ENCODE peak calls at places on chromosomes 5 and 9, in six cellular contexts. K, T, U, Q, W and G are unnamed samples.

GRCh38 chr5:52786937-52787599 is 648 bp upstream of the ITGA1 start:
- DNase-seq in U (no peak), W (no peak), T (peak; percentile 19), K (no peak), Q (peak; percentile 28), G (peak; percentile 51)

GRCh38 chr9:72476100-72476499 is 45.3 kb upstream of the TMC1 start:
- DNase-seq in T (no peak), W (no peak), U (no peak), Q (no peak), K (no peak), G (no peak)

GRCh38 chr5:59257488-59258400 is 635.8 kb downstream of the PDE4D start:
- DNase-seq in W (no peak), K (no peak), Q (no peak), T (no peak), U (no peak), G (no peak)

GRCh38 chr5:179766021-179766725 is 27.6 kb upstream of the LTC4S start:
- DNase-seq in U (no peak), W (no peak), T (peak; percentile 72), Q (no peak), K (no peak), G (no peak)

GRCh38 chr9:114428466-114428865 is 40.7 kb upstream of the AKNA start:
- DNase-seq in T (no peak), Q (peak; percentile 49), K (no peak), U (no peak), W (no peak), G (no peak)

GRCh38 chr9:80995759-80996158 is 693.6 kb downstream of the TLE1 start:
- DNase-seq in T (peak; percentile 47), Q (no peak), U (no peak), K (no peak), W (peak; percentile 21), G (no peak)

GRCh38 chr9:99637640-99638039 is 184.0 kb upstream of the NR4A3 start:
- DNase-seq in Q (no peak), K (no peak), W (no peak), T (no peak), U (no peak), G (no peak)

GRCh38 chr5:31671339-31671741 is 32.4 kb downstream of the PDZD2 start:
- DNase-seq in U (no peak), Q (peak; percentile 52), K (no peak), W (no peak), T (no peak), G (no peak)

GRCh38 chr5:131279209-131279608 is 15.4 kb downstream of the CDC42SE2 start:
- DNase-seq in Q (no peak), K (no peak), T (no peak), W (no peak), U (no peak), G (no peak)

GRCh38 chr5:80191991-80192398 is 63.9 kb downstream of the SERINC5 start:
- DNase-seq in U (no peak), T (no peak), W (no peak), Q (peak; percentile 74), K (no peak), G (peak; percentile 73)

GRCh38 chr5:82793808-82794419 is 283.3 kb downstream of the TMEM167A start:
- DNase-seq in K (no peak), U (peak; percentile 11), Q (no peak), T (peak; percentile 50), W (no peak), G (peak; percentile 60)

GRCh38 chr5:181223729-181224389 is 778 bp downstream of the TRIM41 start:
- DNase-seq in Q (no peak), K (no peak), W (no peak), T (no peak), U (no peak), G (peak; percentile 78)

GRCh38 chr5:59346987-59347386 is 546.5 kb downstream of the PDE4D start:
- DNase-seq in K (no peak), U (no peak), T (no peak), W (no peak), Q (no peak), G (no peak)

GRCh38 chr5:129771058-129771838 is 23.4 kb downstream of the MINAR2 start:
- DNase-seq in T (peak; percentile 64), U (peak; percentile 35), Q (peak; percentile 69), W (peak; percentile 5), K (peak; percentile 23), G (peak; percentile 65)

GRCh38 chr9:30622551-30622950 is 1761.9 kb upstream of the ACO1 start:
- DNase-seq in W (no peak), K (no peak), U (no peak), Q (no peak), T (no peak), G (no peak)

GRCh38 chr5:79062431-79062830 is 7.0 kb downstream of the DMGDH start:
- DNase-seq in W (no peak), U (no peak), T (no peak), Q (no peak), K (no peak), G (no peak)

GRCh38 chr9:137252555-137253506 is 1.7 kb downstream of the STPG3 start:
- DNase-seq in U (no peak), Q (no peak), T (no peak), K (no peak), W (no peak), G (no peak)

GRCh38 chr9:107870221-107870620 is 380.7 kb upstream of the KLF4 start:
- DNase-seq in W (no peak), Q (no peak), K (no peak), U (no peak), T (no peak), G (no peak)

GRCh38 chr5:61026004-61026403 is 81.0 kb downstream of the NDUFAF2 start:
- DNase-seq in Q (no peak), K (no peak), T (no peak), U (no peak), W (no peak), G (no peak)

GRCh38 chr5:160930361-160930760 is 78.3 kb upstream of the ATP10B start:
- DNase-seq in Q (no peak), T (no peak), W (no peak), U (no peak), K (no peak), G (no peak)

GRCh38 chr5:154286557-154286956 is 96.0 kb downstream of the GALNT10 start:
- DNase-seq in K (no peak), T (no peak), W (no peak), Q (no peak), U (no peak), G (no peak)

GRCh38 chr5:34684281-34684979 is 28.3 kb downstream of the RAI14 start:
- DNase-seq in K (no peak), W (no peak), T (peak; percentile 45), U (peak; percentile 23), Q (no peak), G (no peak)

GRCh38 chr5:137733011-137733410 is 2.9 kb downstream of the KLHL3 start:
- DNase-seq in W (no peak), U (no peak), K (no peak), Q (no peak), T (peak; percentile 18), G (no peak)

GRCh38 chr9:84997472-84997871 is 327.9 kb downstream of the NTRK2 start:
- DNase-seq in T (no peak), U (no peak), Q (no peak), W (no peak), K (no peak), G (no peak)
- TF ChIP-seq CTCF in T (no peak), U (no peak), Q (no peak), W (no peak), K (no peak), G (no peak)

DNA sequence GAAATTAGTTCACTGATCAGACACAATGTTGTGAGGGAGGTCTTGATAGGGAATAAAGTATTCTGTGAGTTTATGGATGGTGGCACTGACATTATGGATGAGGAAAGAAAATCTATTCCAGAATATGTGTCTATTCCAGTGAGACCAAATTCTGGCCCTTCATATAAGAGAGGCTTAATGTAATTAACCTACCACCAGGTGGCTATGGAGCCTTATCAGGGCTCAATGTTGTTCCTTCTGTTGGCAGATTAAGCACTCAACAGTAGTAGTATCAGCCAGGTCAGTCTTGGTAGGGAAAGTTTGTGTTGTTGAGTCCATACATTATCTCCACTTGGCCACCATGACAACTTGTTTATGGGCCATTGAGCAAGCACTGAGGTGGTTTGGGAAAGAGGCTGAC is 41.7 kb upstream of the BARX1 start:
- DNase-seq in Q (no peak), W (no peak), U (no peak), K (no peak), T (no peak), G (no peak)
- TF ChIP-seq CTCF in Q (no peak), W (no peak), U (no peak), K (no peak), T (peak; percentile 11), G (no peak)

GRCh38 chr5:89086687-89087086 is 203.7 kb upstream of the MEF2C start:
- DNase-seq in T (no peak), K (no peak), Q (no peak), W (no peak), U (no peak), G (no peak)

GRCh38 chr5:89087128-89087527 is 204.1 kb upstream of the MEF2C start:
- DNase-seq in T (no peak), K (no peak), U (no peak), W (no peak), Q (no peak), G (no peak)

GRCh38 chr5:89080467-89081116 is 197.6 kb upstream of the MEF2C start:
- DNase-seq in U (no peak), W (no peak), K (no peak), T (no peak), Q (no peak), G (no peak)

GRCh38 chr5:89083791-89084190 is 200.8 kb upstream of the MEF2C start:
- DNase-seq in Q (no peak), T (peak; percentile 90), K (no peak), U (no peak), W (peak; percentile 33), G (no peak)

GRCh38 chr5:89081360-89081759 is 198.4 kb upstream of the MEF2C start:
- DNase-seq in K (no peak), U (no peak), W (no peak), Q (no peak), T (no peak), G (no peak)
- TF ChIP-seq CTCF in K (no peak), U (no peak), W (no peak), Q (no peak), T (no peak), G (no peak)

GRCh38 chr5:66171349-66172344 is 27.5 kb downstream of the SREK1 start:
- DNase-seq in T (peak; percentile 62), K (no peak), W (peak; percentile 16), Q (no peak), U (peak; percentile 36), G (peak; percentile 67)

GRCh38 chr5:66169534-66169933 is 25.4 kb downstream of the SREK1 start:
- DNase-seq in T (no peak), U (no peak), Q (no peak), K (no peak), W (no peak), G (no peak)

GRCh38 chr5:66178799-66179198 is 34.7 kb downstream of the SREK1 start:
- DNase-seq in Q (no peak), U (no peak), T (no peak), W (no peak), K (no peak), G (no peak)

GRCh38 chr5:66170196-66170919 is 26.3 kb downstream of the SREK1 start:
- DNase-seq in Q (no peak), K (no peak), W (no peak), U (no peak), T (peak; percentile 11), G (no peak)

DNA sequence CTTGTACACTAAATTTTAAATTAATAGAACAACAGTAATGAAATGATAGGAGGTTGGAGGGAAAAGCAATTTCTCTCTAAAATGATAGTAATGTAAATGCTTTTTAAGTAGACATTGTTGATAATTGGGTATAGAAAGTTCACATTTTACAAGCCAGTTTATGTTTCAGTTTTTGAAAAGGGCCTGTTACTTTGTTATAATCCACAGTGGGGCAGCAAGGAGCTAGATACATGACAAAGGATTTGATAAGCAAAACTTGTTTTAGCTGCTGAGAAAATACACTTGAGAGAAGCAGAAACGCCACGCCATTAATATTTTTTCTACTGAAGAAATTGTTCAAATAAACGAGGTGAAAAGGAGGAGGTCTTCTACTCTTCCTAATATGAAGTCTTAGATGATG is 30.2 kb downstream of the SREK1 start:
- DNase-seq in K (no peak), U (no peak), Q (no peak), T (peak; percentile 53), W (no peak), G (no peak)
- TF ChIP-seq CTCF in K (no peak), U (no peak), Q (peak; percentile 22), T (peak; percentile 53), W (no peak), G (no peak)